ENCODE peak calls at places on chromosomes 6 and 20, in nine cellular contexts. B is neural progenitor cell, C is A549, O is colonic mucosa, Y is heart right ventricle, A is IMR-90, S is HCT116, I is upper lobe of right lung, Z is uterus. X is an unnamed sample. For H3K4me1, the result is how much of the 10 kb centered on the place peaks cover.

GRCh38 chr20:51700809-51701285 is 67.3 kb downstream of the ATP9A start:
- DNase-seq in S (peak), Y (no peak), B (peak), A (peak), O (peak), Z (no peak), C (peak), I (no peak), X (peak)

GRCh38 chr20:58604410-58604881 is 46.6 kb upstream of the STX16 start:
- DNase-seq in B (no peak), C (no peak), Z (no peak), S (no peak), Y (no peak), I (no peak), O (no peak), A (no peak), X (no peak)

GRCh38 chr6:100426241-100426640 is 38.5 kb downstream of the SIM1 start:
- DNase-seq in I (no peak), B (no peak), A (no peak), C (no peak), Y (no peak), O (no peak), Z (no peak), S (no peak), X (no peak)

GRCh38 chr6:30643656-30644055 is 3.3 kb upstream of the C6orf136 start:
- DNase-seq in O (no peak), A (no peak), C (no peak), B (no peak), I (no peak), S (no peak), Y (no peak), Z (no peak), X (no peak)

GRCh38 chr6:152270301-152270925 is 366.7 kb downstream of the SYNE1 start:
- DNase-seq in O (no peak), I (no peak), S (no peak), B (no peak), Z (no peak), Y (no peak), A (peak), C (no peak), X (no peak)

GRCh38 chr6:111088668-111089003 is 1.3 kb downstream of the SLC16A10 start:
- DNase-seq in Y (no peak), C (no peak), B (no peak), Z (no peak), S (no peak), O (no peak), A (no peak), I (no peak), X (no peak)

GRCh38 chr6:169880516-169880915 is 129.1 kb downstream of the ERMARD start:
- DNase-seq in Y (no peak), B (no peak), O (peak), S (no peak), A (no peak), Z (no peak), I (no peak), C (no peak), X (no peak)

GRCh38 chr20:4840831-4841230 is 119.1 kb downstream of the PRND start:
- DNase-seq in A (no peak), I (no peak), S (no peak), C (no peak), Y (no peak), Z (no peak), O (no peak), B (no peak), X (no peak)

GRCh38 chr6:57216235-57217101 is 5.6 kb downstream of the RAB23 start:
- DNase-seq in S (no peak), O (peak), A (peak), C (no peak), I (no peak), Y (no peak), B (no peak), Z (peak), X (no peak)

GRCh38 chr6:39812853-39813533 is 20.8 kb downstream of the DAAM2 start:
- DNase-seq in S (no peak), Z (peak), A (peak), B (no peak), C (no peak), I (no peak), Y (no peak), O (no peak), X (peak)

GRCh38 chr20:23915844-23916243 is 36.3 kb upstream of the CST5 start:
- DNase-seq in A (no peak), B (no peak), O (no peak), C (no peak), Z (no peak), I (no peak), Y (no peak), S (no peak), X (no peak)

GRCh38 chr6:149450679-149451360 is 34.0 kb downstream of the ZC3H12D start:
- DNase-seq in Y (peak), S (no peak), Z (no peak), C (no peak), B (peak), I (peak), A (no peak), O (peak), X (peak)

GRCh38 chr6:5378331-5378730 is 117.0 kb downstream of the FARS2 start:
- DNase-seq in Y (no peak), B (peak), C (no peak), I (no peak), O (no peak), Z (no peak), S (no peak), A (no peak), X (no peak)

GRCh38 chr6:17881085-17881883 is 106.2 kb downstream of the KIF13A start:
- DNase-seq in O (no peak), B (no peak), C (no peak), I (peak), Y (no peak), Z (no peak), S (no peak), A (no peak), X (no peak)

GRCh38 chr6:36241728-36242127 is 28.1 kb upstream of the PNPLA1 start:
- DNase-seq in B (no peak), A (peak), I (no peak), Z (no peak), O (no peak), C (no peak), Y (no peak), S (no peak), X (no peak)
- H3K4me1 ChIP-seq in B (under half), A (under half), I (under half), Z (under half), O (under half), C (under half), Y (under half), S (under half), X (under half)

GRCh38 chr20:21125849-21126840 is at the start of gene KIZ:
- DNase-seq in A (peak), Z (peak), B (peak), S (peak), O (peak), Y (peak), C (peak), I (peak), X (peak)
- TF ChIP-seq CTCF in A (peak), Z (peak), B (peak), S (peak), O (peak), Y (peak), C (no peak), I (peak), X (peak)

GRCh38 chr20:17698419-17698818 is 1.3 kb upstream of the BANF2 start:
- DNase-seq in A (no peak), O (no peak), S (no peak), I (no peak), Y (no peak), C (no peak), Z (no peak), B (no peak), X (no peak)

GRCh38 chr20:17696287-17696686 is 3.5 kb upstream of the BANF2 start:
- DNase-seq in O (no peak), C (no peak), Y (no peak), A (no peak), S (no peak), Z (no peak), B (no peak), I (no peak), X (no peak)

GRCh38 chr20:17694767-17695166 is 5.0 kb upstream of the BANF2 start:
- DNase-seq in O (no peak), B (no peak), S (no peak), Z (no peak), I (no peak), C (no peak), A (no peak), Y (no peak), X (no peak)

GRCh38 chr20:17699931-17700351 is at the start of gene BANF2:
- DNase-seq in B (no peak), S (no peak), Z (no peak), O (peak), C (no peak), Y (no peak), A (no peak), I (no peak), X (no peak)

DNA sequence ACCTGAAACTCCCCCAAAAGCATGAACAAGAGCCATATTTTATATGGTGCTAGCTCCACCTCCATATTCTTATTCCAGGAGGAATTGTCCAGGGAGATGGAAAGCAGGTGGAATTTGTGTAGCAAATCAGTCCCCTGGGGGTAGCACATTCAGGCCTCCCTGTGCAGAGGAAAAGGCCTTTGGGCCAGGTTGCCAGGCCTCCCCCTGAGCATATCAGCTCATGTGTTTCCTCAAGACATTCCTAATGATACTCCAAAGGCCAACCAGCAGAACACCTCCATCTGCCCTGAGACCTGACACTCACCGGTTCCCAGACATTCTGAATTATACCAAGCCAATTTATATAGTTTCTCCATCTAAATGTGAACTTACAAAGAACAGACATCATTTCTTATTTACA is 2.6 kb upstream of the BANF2 start:
- DNase-seq in A (no peak), S (no peak), Y (no peak), O (no peak), Z (no peak), C (no peak), B (no peak), I (no peak), X (no peak)
- H3K4me1 ChIP-seq in A (under half), S (under half), Y (under half), O (under half), Z (under half), C (under half), B (under half), I (under half), X (under half)

DNA sequence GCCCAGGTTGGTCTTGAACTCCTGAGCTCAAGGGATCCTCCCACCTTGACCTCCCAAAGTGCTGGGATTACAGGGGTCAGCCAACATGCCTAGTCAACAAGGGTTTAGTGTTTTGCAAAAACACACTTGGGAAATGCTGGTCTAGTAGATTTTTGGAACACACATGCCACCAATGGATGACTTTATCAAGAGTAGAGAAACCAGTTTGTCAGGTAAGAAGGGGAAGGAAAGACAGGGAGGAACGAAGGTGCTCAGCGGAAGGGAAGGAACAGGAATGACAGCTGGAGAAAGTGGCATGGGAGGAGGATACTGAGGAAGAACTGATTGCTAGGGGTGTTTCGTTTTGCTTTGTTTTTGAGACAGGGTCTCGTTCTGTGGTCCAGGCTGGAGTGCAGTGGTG is 15.6 kb upstream of the SEC63 start:
- DNase-seq in Y (no peak), O (no peak), Z (no peak), A (no peak), S (no peak), I (no peak), B (no peak), C (no peak), X (no peak)
- TF ChIP-seq CTCF in Y (no peak), O (no peak), Z (no peak), A (no peak), S (no peak), I (no peak), B (no peak), C (no peak), X (no peak)

X was measured in testis.